ENCODE peak calls at places on chromosomes 3 and 15, in six cellular contexts. One of them, this sample, is unnamed.

GRCh38 chr15:70453238-70453637 is 310.1 kb downstream of the UACA start:
- DNase-seq in fibroblast of the conjunctiva: no peak
- DNase-seq in iris pigment epithelial cell: no peak
- DNase-seq in naive thymus-derived CD8-positive, alpha-beta T cell: no peak
- DNase-seq in stimulated activated CD8-positive, alpha-beta memory T cell treated with anti-CD3 and anti-CD28 coated beads, Interleukin-7, amount 100 ng/mL, for 1 hour: no peak
- DNase-seq in activated naive CD8-positive, alpha-beta T cell treated with anti-CD3 and anti-CD28 coated beads for 36 hours: no peak
- DNase-seq in this sample: no peak

GRCh38 chr3:179100652-179101051 is 29.0 kb upstream of the ZMAT3 start:
- DNase-seq in iris pigment epithelial cell: peak; percentile 68
- DNase-seq in stimulated activated CD8-positive, alpha-beta memory T cell treated with anti-CD3 and anti-CD28 coated beads, Interleukin-7, amount 100 ng/mL, for 1 hour: no peak
- DNase-seq in activated naive CD8-positive, alpha-beta T cell treated with anti-CD3 and anti-CD28 coated beads for 36 hours: no peak
- DNase-seq in fibroblast of the conjunctiva: no peak
- DNase-seq in naive thymus-derived CD8-positive, alpha-beta T cell: no peak
- DNase-seq in this sample: no peak

GRCh38 chr3:82087958-82088357 is 326.5 kb upstream of the GBE1 start:
- DNase-seq in iris pigment epithelial cell: peak; percentile 86
- DNase-seq in activated naive CD8-positive, alpha-beta T cell treated with anti-CD3 and anti-CD28 coated beads for 36 hours: no peak
- DNase-seq in naive thymus-derived CD8-positive, alpha-beta T cell: no peak
- DNase-seq in stimulated activated CD8-positive, alpha-beta memory T cell treated with anti-CD3 and anti-CD28 coated beads, Interleukin-7, amount 100 ng/mL, for 1 hour: no peak
- DNase-seq in fibroblast of the conjunctiva: peak; percentile 17
- DNase-seq in this sample: no peak

GRCh38 chr15:46170326-46170725 is 535.5 kb downstream of the SQOR start:
- DNase-seq in stimulated activated CD8-positive, alpha-beta memory T cell treated with anti-CD3 and anti-CD28 coated beads, Interleukin-7, amount 100 ng/mL, for 1 hour: no peak
- DNase-seq in activated naive CD8-positive, alpha-beta T cell treated with anti-CD3 and anti-CD28 coated beads for 36 hours: no peak
- DNase-seq in iris pigment epithelial cell: no peak
- DNase-seq in fibroblast of the conjunctiva: no peak
- DNase-seq in naive thymus-derived CD8-positive, alpha-beta T cell: no peak
- DNase-seq in this sample: no peak

GRCh38 chr15:40647523-40647922 is 47.5 kb upstream of the RAD51 start:
- DNase-seq in naive thymus-derived CD8-positive, alpha-beta T cell: no peak
- DNase-seq in iris pigment epithelial cell: no peak
- DNase-seq in stimulated activated CD8-positive, alpha-beta memory T cell treated with anti-CD3 and anti-CD28 coated beads, Interleukin-7, amount 100 ng/mL, for 1 hour: no peak
- DNase-seq in fibroblast of the conjunctiva: no peak
- DNase-seq in activated naive CD8-positive, alpha-beta T cell treated with anti-CD3 and anti-CD28 coated beads for 36 hours: no peak
- DNase-seq in this sample: no peak

GRCh38 chr3:64685800-64686445 is 1.9 kb downstream of the ADAMTS9 start:
- DNase-seq in activated naive CD8-positive, alpha-beta T cell treated with anti-CD3 and anti-CD28 coated beads for 36 hours: peak; percentile 1
- DNase-seq in iris pigment epithelial cell: peak; percentile 95
- DNase-seq in stimulated activated CD8-positive, alpha-beta memory T cell treated with anti-CD3 and anti-CD28 coated beads, Interleukin-7, amount 100 ng/mL, for 1 hour: no peak
- DNase-seq in naive thymus-derived CD8-positive, alpha-beta T cell: no peak
- DNase-seq in fibroblast of the conjunctiva: peak; percentile 83
- DNase-seq in this sample: no peak

GRCh38 chr15:81108427-81108826 is 25.6 kb upstream of the CFAP161 start:
- DNase-seq in fibroblast of the conjunctiva: no peak
- DNase-seq in naive thymus-derived CD8-positive, alpha-beta T cell: no peak
- DNase-seq in stimulated activated CD8-positive, alpha-beta memory T cell treated with anti-CD3 and anti-CD28 coated beads, Interleukin-7, amount 100 ng/mL, for 1 hour: no peak
- DNase-seq in activated naive CD8-positive, alpha-beta T cell treated with anti-CD3 and anti-CD28 coated beads for 36 hours: no peak
- DNase-seq in iris pigment epithelial cell: no peak
- DNase-seq in this sample: no peak

GRCh38 chr3:172341482-172342059 is 106.7 kb downstream of the GHSR start:
- DNase-seq in naive thymus-derived CD8-positive, alpha-beta T cell: no peak
- DNase-seq in iris pigment epithelial cell: peak; percentile 53
- DNase-seq in stimulated activated CD8-positive, alpha-beta memory T cell treated with anti-CD3 and anti-CD28 coated beads, Interleukin-7, amount 100 ng/mL, for 1 hour: no peak
- DNase-seq in fibroblast of the conjunctiva: peak; percentile 48
- DNase-seq in activated naive CD8-positive, alpha-beta T cell treated with anti-CD3 and anti-CD28 coated beads for 36 hours: no peak
- DNase-seq in this sample: no peak

GRCh38 chr15:48936666-48937065 is 27.1 kb downstream of the SHC4 start:
- DNase-seq in iris pigment epithelial cell: peak; percentile 77
- DNase-seq in stimulated activated CD8-positive, alpha-beta memory T cell treated with anti-CD3 and anti-CD28 coated beads, Interleukin-7, amount 100 ng/mL, for 1 hour: no peak
- DNase-seq in fibroblast of the conjunctiva: no peak
- DNase-seq in naive thymus-derived CD8-positive, alpha-beta T cell: no peak
- DNase-seq in activated naive CD8-positive, alpha-beta T cell treated with anti-CD3 and anti-CD28 coated beads for 36 hours: no peak
- DNase-seq in this sample: no peak

GRCh38 chr15:57070674-57071073 is 152.2 kb downstream of the TCF12 start:
- DNase-seq in activated naive CD8-positive, alpha-beta T cell treated with anti-CD3 and anti-CD28 coated beads for 36 hours: no peak
- DNase-seq in stimulated activated CD8-positive, alpha-beta memory T cell treated with anti-CD3 and anti-CD28 coated beads, Interleukin-7, amount 100 ng/mL, for 1 hour: no peak
- DNase-seq in naive thymus-derived CD8-positive, alpha-beta T cell: no peak
- DNase-seq in fibroblast of the conjunctiva: no peak
- DNase-seq in iris pigment epithelial cell: no peak
- DNase-seq in this sample: no peak

GRCh38 chr3:8621872-8622271 is 22.7 kb downstream of the SSUH2 start:
- DNase-seq in activated naive CD8-positive, alpha-beta T cell treated with anti-CD3 and anti-CD28 coated beads for 36 hours: no peak
- DNase-seq in fibroblast of the conjunctiva: peak; percentile 47
- DNase-seq in iris pigment epithelial cell: peak; percentile 95
- DNase-seq in stimulated activated CD8-positive, alpha-beta memory T cell treated with anti-CD3 and anti-CD28 coated beads, Interleukin-7, amount 100 ng/mL, for 1 hour: no peak
- DNase-seq in naive thymus-derived CD8-positive, alpha-beta T cell: no peak
- DNase-seq in this sample: no peak

GRCh38 chr3:30399394-30400181 is 206.8 kb upstream of the TGFBR2 start:
- DNase-seq in naive thymus-derived CD8-positive, alpha-beta T cell: no peak
- DNase-seq in stimulated activated CD8-positive, alpha-beta memory T cell treated with anti-CD3 and anti-CD28 coated beads, Interleukin-7, amount 100 ng/mL, for 1 hour: no peak
- DNase-seq in activated naive CD8-positive, alpha-beta T cell treated with anti-CD3 and anti-CD28 coated beads for 36 hours: no peak
- DNase-seq in fibroblast of the conjunctiva: peak; percentile 34
- DNase-seq in iris pigment epithelial cell: peak; percentile 61
- DNase-seq in this sample: no peak

GRCh38 chr3:37700849-37701248 is 160.8 kb upstream of the CTDSPL start:
- DNase-seq in iris pigment epithelial cell: no peak
- DNase-seq in stimulated activated CD8-positive, alpha-beta memory T cell treated with anti-CD3 and anti-CD28 coated beads, Interleukin-7, amount 100 ng/mL, for 1 hour: no peak
- DNase-seq in activated naive CD8-positive, alpha-beta T cell treated with anti-CD3 and anti-CD28 coated beads for 36 hours: no peak
- DNase-seq in fibroblast of the conjunctiva: no peak
- DNase-seq in naive thymus-derived CD8-positive, alpha-beta T cell: no peak
- DNase-seq in this sample: no peak

This sample was measured in T-cell.